ENCODE peak calls at places on chromosome 9, in five cellular contexts. One of them, this sample, is unnamed.

GRCh38 chr9:113934826-113935676 is 58.9 kb downstream of the ZNF618 start:
- DNase-seq in A549: no peak
- DNase-seq in psoas muscle: no peak
- DNase-seq in sigmoid colon: no peak
- DNase-seq in CD8-positive, alpha-beta T cell: no peak
- DNase-seq in this sample: no peak

GRCh38 chr9:14822666-14823065 is 87.6 kb downstream of the FREM1 start:
- DNase-seq in A549: no peak
- DNase-seq in psoas muscle: no peak
- DNase-seq in sigmoid colon: no peak
- DNase-seq in CD8-positive, alpha-beta T cell: no peak
- DNase-seq in this sample: no peak

GRCh38 chr9:98450486-98450885 is 195.0 kb upstream of the TBC1D2 start:
- DNase-seq in A549: no peak
- DNase-seq in psoas muscle: no peak
- DNase-seq in sigmoid colon: no peak
- DNase-seq in CD8-positive, alpha-beta T cell: no peak
- DNase-seq in this sample: no peak

GRCh38 chr9:34664281-34665108 is 2.0 kb upstream of the CCL27 start:
- DNase-seq in A549: peak; percentile 94
- DNase-seq in psoas muscle: peak; percentile 87
- DNase-seq in sigmoid colon: peak; percentile 90
- DNase-seq in CD8-positive, alpha-beta T cell: peak; percentile 81
- DNase-seq in this sample: no peak

GRCh38 chr9:91166796-91167366 is 194.8 kb downstream of the AUH start:
- DNase-seq in A549: no peak
- DNase-seq in psoas muscle: no peak
- DNase-seq in sigmoid colon: no peak
- DNase-seq in CD8-positive, alpha-beta T cell: no peak
- DNase-seq in this sample: peak; percentile 25

GRCh38 chr9:16303506-16303905 is 567.0 kb downstream of the BNC2 start:
- DNase-seq in A549: no peak
- DNase-seq in psoas muscle: no peak
- DNase-seq in sigmoid colon: no peak
- DNase-seq in CD8-positive, alpha-beta T cell: no peak
- DNase-seq in this sample: no peak

GRCh38 chr9:95085036-95085770 is 232.3 kb downstream of the FANCC start:
- DNase-seq in A549: no peak
- DNase-seq in psoas muscle: peak; percentile 62
- DNase-seq in sigmoid colon: peak; percentile 61
- DNase-seq in CD8-positive, alpha-beta T cell: no peak
- DNase-seq in this sample: no peak

GRCh38 chr9:124180557-124180956 is 77.2 kb upstream of the NEK6 start:
- DNase-seq in A549: no peak
- DNase-seq in psoas muscle: no peak
- DNase-seq in sigmoid colon: peak; percentile 73
- DNase-seq in CD8-positive, alpha-beta T cell: no peak
- DNase-seq in this sample: no peak

GRCh38 chr9:91086657-91087563 is 274.8 kb downstream of the AUH start:
- DNase-seq in A549: no peak
- DNase-seq in psoas muscle: no peak
- DNase-seq in sigmoid colon: no peak
- DNase-seq in CD8-positive, alpha-beta T cell: no peak
- DNase-seq in this sample: no peak

GRCh38 chr9:131266301-131267229 is 9.7 kb downstream of the FAM78A start:
- DNase-seq in A549: no peak
- DNase-seq in psoas muscle: peak; percentile 78
- DNase-seq in sigmoid colon: no peak
- DNase-seq in CD8-positive, alpha-beta T cell: peak; percentile 70
- DNase-seq in this sample: no peak

GRCh38 chr9:109469646-109470358 is 28.3 kb downstream of the PTPN3 start:
- DNase-seq in A549: peak; percentile 69
- DNase-seq in psoas muscle: peak; percentile 85
- DNase-seq in sigmoid colon: peak; percentile 81
- DNase-seq in CD8-positive, alpha-beta T cell: no peak
- DNase-seq in this sample: no peak

GRCh38 chr9:108961151-108961550 is 27.0 kb downstream of the ABITRAM start:
- DNase-seq in A549: no peak
- DNase-seq in psoas muscle: no peak
- DNase-seq in sigmoid colon: no peak
- DNase-seq in CD8-positive, alpha-beta T cell: no peak
- DNase-seq in this sample: no peak

GRCh38 chr9:69582544-69583297 is 89.5 kb downstream of the APBA1 start:
- DNase-seq in A549: no peak
- DNase-seq in psoas muscle: no peak
- DNase-seq in sigmoid colon: no peak
- DNase-seq in CD8-positive, alpha-beta T cell: no peak
- DNase-seq in this sample: no peak

GRCh38 chr9:114450833-114451706 is 54.2 kb downstream of the WHRN start:
- DNase-seq in A549: no peak
- DNase-seq in psoas muscle: no peak
- DNase-seq in sigmoid colon: no peak
- DNase-seq in CD8-positive, alpha-beta T cell: no peak
- DNase-seq in this sample: no peak

GRCh38 chr9:110440161-110440560 is 102.5 kb upstream of the TXNDC8 start:
- DNase-seq in A549: no peak
- DNase-seq in psoas muscle: no peak
- DNase-seq in sigmoid colon: no peak
- DNase-seq in CD8-positive, alpha-beta T cell: no peak
- DNase-seq in this sample: no peak

GRCh38 chr9:123375725-123376132 is 19.7 kb downstream of the CRB2 start:
- DNase-seq in A549: no peak
- DNase-seq in psoas muscle: no peak
- DNase-seq in sigmoid colon: peak; percentile 84
- DNase-seq in CD8-positive, alpha-beta T cell: no peak
- DNase-seq in this sample: no peak

GRCh38 chr9:23220957-23221356 is 605.1 kb downstream of the ELAVL2 start:
- DNase-seq in A549: no peak
- DNase-seq in psoas muscle: no peak
- DNase-seq in sigmoid colon: no peak
- DNase-seq in CD8-positive, alpha-beta T cell: no peak
- DNase-seq in this sample: no peak

GRCh38 chr9:89879711-89880110 is 274.9 kb downstream of the GADD45G start:
- DNase-seq in A549: no peak
- DNase-seq in psoas muscle: peak; percentile 88
- DNase-seq in sigmoid colon: peak; percentile 77
- DNase-seq in CD8-positive, alpha-beta T cell: no peak
- DNase-seq in this sample: no peak

GRCh38 chr9:85258823-85259370 is 482.9 kb downstream of the AGTPBP1 start:
- DNase-seq in A549: peak; percentile 60
- DNase-seq in psoas muscle: peak; percentile 60
- DNase-seq in sigmoid colon: no peak
- DNase-seq in CD8-positive, alpha-beta T cell: no peak
- DNase-seq in this sample: no peak

GRCh38 chr9:114300153-114300845 is 22.6 kb upstream of the ORM1 start:
- DNase-seq in A549: no peak
- DNase-seq in psoas muscle: no peak
- DNase-seq in sigmoid colon: peak; percentile 55
- DNase-seq in CD8-positive, alpha-beta T cell: no peak
- DNase-seq in this sample: no peak

GRCh38 chr9:99162759-99163364 is 57.9 kb downstream of the TGFBR1 start:
- DNase-seq in A549: peak; percentile 14
- DNase-seq in psoas muscle: no peak
- DNase-seq in sigmoid colon: no peak
- DNase-seq in CD8-positive, alpha-beta T cell: no peak
- DNase-seq in this sample: no peak

GRCh38 chr9:87498046-87498815 is 564 bp downstream of the DAPK1 start:
- DNase-seq in A549: peak; percentile 69
- DNase-seq in psoas muscle: peak; percentile 66
- DNase-seq in sigmoid colon: peak; percentile 78
- DNase-seq in CD8-positive, alpha-beta T cell: no peak
- DNase-seq in this sample: peak; percentile 81

GRCh38 chr9:123586140-123586735 is 230.2 kb downstream of the CRB2 start:
- DNase-seq in A549: no peak
- DNase-seq in psoas muscle: no peak
- DNase-seq in sigmoid colon: no peak
- DNase-seq in CD8-positive, alpha-beta T cell: no peak
- DNase-seq in this sample: no peak

GRCh38 chr9:95193067-95193466 is 124.4 kb downstream of the FANCC start:
- DNase-seq in A549: no peak
- DNase-seq in psoas muscle: no peak
- DNase-seq in sigmoid colon: no peak
- DNase-seq in CD8-positive, alpha-beta T cell: no peak
- DNase-seq in this sample: no peak

GRCh38 chr9:97788763-97789663 is 64.0 kb upstream of the FOXE1 start:
- DNase-seq in A549: no peak
- DNase-seq in psoas muscle: no peak
- DNase-seq in sigmoid colon: no peak
- DNase-seq in CD8-positive, alpha-beta T cell: no peak
- DNase-seq in this sample: no peak

GRCh38 chr9:92504881-92505280 is 22.6 kb upstream of the ASPN start:
- DNase-seq in A549: no peak
- DNase-seq in psoas muscle: no peak
- DNase-seq in sigmoid colon: no peak
- DNase-seq in CD8-positive, alpha-beta T cell: no peak
- DNase-seq in this sample: no peak

GRCh38 chr9:91483835-91484234 is 60.2 kb upstream of the NFIL3 start:
- DNase-seq in A549: no peak
- DNase-seq in psoas muscle: no peak
- DNase-seq in sigmoid colon: no peak
- DNase-seq in CD8-positive, alpha-beta T cell: no peak
- DNase-seq in this sample: no peak

GRCh38 chr9:73079326-73079725 is 72.3 kb upstream of the ANXA1 start:
- DNase-seq in A549: no peak
- DNase-seq in psoas muscle: no peak
- DNase-seq in sigmoid colon: no peak
- DNase-seq in CD8-positive, alpha-beta T cell: no peak
- DNase-seq in this sample: no peak

GRCh38 chr9:99000480-99001395 is 57.0 kb downstream of the COL15A1 start:
- DNase-seq in A549: peak; percentile 38
- DNase-seq in psoas muscle: peak; percentile 73
- DNase-seq in sigmoid colon: no peak
- DNase-seq in CD8-positive, alpha-beta T cell: peak; percentile 74
- DNase-seq in this sample: peak; percentile 43

GRCh38 chr9:135079018-135079417 is 8.4 kb upstream of the OLFM1 start:
- DNase-seq in A549: no peak
- DNase-seq in psoas muscle: no peak
- DNase-seq in sigmoid colon: peak; percentile 48
- DNase-seq in CD8-positive, alpha-beta T cell: no peak
- DNase-seq in this sample: no peak

GRCh38 chr9:69421908-69422801 is 97.1 kb downstream of the ENTREP1 start:
- DNase-seq in A549: peak; percentile 60
- DNase-seq in psoas muscle: peak; percentile 67
- DNase-seq in sigmoid colon: peak; percentile 77
- DNase-seq in CD8-positive, alpha-beta T cell: no peak
- DNase-seq in this sample: no peak

GRCh38 chr9:71647094-71647591 is 121.2 kb downstream of the CEMIP2 start:
- DNase-seq in A549: no peak
- DNase-seq in psoas muscle: peak; percentile 72
- DNase-seq in sigmoid colon: peak; percentile 81
- DNase-seq in CD8-positive, alpha-beta T cell: no peak
- DNase-seq in this sample: no peak

GRCh38 chr9:37371565-37372464 is 50.7 kb upstream of the GRHPR start:
- DNase-seq in A549: no peak
- DNase-seq in psoas muscle: no peak
- DNase-seq in sigmoid colon: no peak
- DNase-seq in CD8-positive, alpha-beta T cell: no peak
- DNase-seq in this sample: no peak

GRCh38 chr9:37369671-37370070 is 52.8 kb upstream of the GRHPR start:
- DNase-seq in A549: no peak
- DNase-seq in psoas muscle: no peak
- DNase-seq in sigmoid colon: no peak
- DNase-seq in CD8-positive, alpha-beta T cell: no peak
- DNase-seq in this sample: no peak

GRCh38 chr9:37372839-37373238 is 49.7 kb upstream of the GRHPR start:
- DNase-seq in A549: no peak
- DNase-seq in psoas muscle: no peak
- DNase-seq in sigmoid colon: no peak
- DNase-seq in CD8-positive, alpha-beta T cell: no peak
- DNase-seq in this sample: no peak

GRCh38 chr9:37370282-37370681 is 52.2 kb upstream of the GRHPR start:
- DNase-seq in A549: no peak
- DNase-seq in psoas muscle: no peak
- DNase-seq in sigmoid colon: no peak
- DNase-seq in CD8-positive, alpha-beta T cell: no peak
- DNase-seq in this sample: no peak

GRCh38 chr9:37370968-37371563 is 51.4 kb upstream of the GRHPR start:
- DNase-seq in A549: no peak
- DNase-seq in psoas muscle: no peak
- DNase-seq in sigmoid colon: no peak
- DNase-seq in CD8-positive, alpha-beta T cell: no peak
- DNase-seq in this sample: no peak
- TF ChIP-seq CTCF in A549: no peak
- TF ChIP-seq CTCF in psoas muscle: no peak
- TF ChIP-seq CTCF in sigmoid colon: no peak
- TF ChIP-seq CTCF in CD8-positive, alpha-beta T cell: no peak
- TF ChIP-seq CTCF in this sample: no peak

DNA sequence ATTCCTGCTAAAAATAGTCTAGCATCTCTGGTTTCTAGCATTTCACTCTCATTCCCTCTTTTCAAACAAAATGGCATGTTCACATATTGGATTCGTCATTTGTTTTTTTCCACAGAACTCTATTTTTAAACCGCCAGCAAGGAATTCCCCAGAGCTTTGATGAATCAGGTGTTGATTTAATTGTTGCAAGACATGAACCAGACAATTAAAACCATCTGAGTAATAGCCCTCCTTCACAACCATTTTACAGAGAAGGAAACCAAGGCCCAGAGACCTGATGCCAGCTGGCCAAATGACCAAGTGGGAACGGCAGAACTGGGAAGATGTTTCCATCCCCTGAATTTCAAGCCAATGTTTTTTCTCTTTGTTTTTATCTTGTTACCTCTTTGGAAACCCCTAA is 167.0 kb downstream of the CAAP1 start:
- DNase-seq in A549: no peak
- DNase-seq in psoas muscle: no peak
- DNase-seq in sigmoid colon: no peak
- DNase-seq in CD8-positive, alpha-beta T cell: no peak
- DNase-seq in this sample: no peak
- TF ChIP-seq CTCF in A549: no peak
- TF ChIP-seq CTCF in psoas muscle: no peak
- TF ChIP-seq CTCF in sigmoid colon: no peak
- TF ChIP-seq CTCF in CD8-positive, alpha-beta T cell: no peak
- TF ChIP-seq CTCF in this sample: no peak

GRCh38 chr9:74974558-74974957 is 21.8 kb upstream of the C9orf40 start:
- DNase-seq in A549: no peak
- DNase-seq in psoas muscle: no peak
- DNase-seq in sigmoid colon: no peak
- DNase-seq in CD8-positive, alpha-beta T cell: no peak
- DNase-seq in this sample: no peak
- TF ChIP-seq CTCF in A549: no peak
- TF ChIP-seq CTCF in psoas muscle: no peak
- TF ChIP-seq CTCF in sigmoid colon: no peak
- TF ChIP-seq CTCF in CD8-positive, alpha-beta T cell: no peak
- TF ChIP-seq CTCF in this sample: no peak

DNA sequence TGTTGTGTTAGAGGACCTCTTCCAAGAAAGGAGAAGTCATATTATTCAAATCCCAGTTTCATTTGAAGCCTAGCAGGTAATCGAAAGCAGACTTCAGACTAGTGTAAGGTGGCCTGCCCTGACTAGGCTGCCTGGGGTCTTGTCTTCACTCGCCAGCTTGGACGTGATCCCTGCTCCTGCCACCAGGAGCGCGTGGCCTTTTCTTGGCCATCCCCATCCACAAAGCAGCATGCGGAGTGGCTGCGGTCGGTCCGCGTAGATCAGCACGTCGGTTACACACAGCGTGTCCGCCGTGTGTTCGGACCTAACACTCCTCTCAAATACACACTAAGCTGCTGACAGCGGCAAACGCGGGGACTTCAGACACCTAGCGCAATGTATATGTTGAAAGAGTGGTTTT is 37.3 kb downstream of the CFAP77 start:
- DNase-seq in A549: no peak
- DNase-seq in psoas muscle: no peak
- DNase-seq in sigmoid colon: no peak
- DNase-seq in CD8-positive, alpha-beta T cell: no peak
- DNase-seq in this sample: no peak
- TF ChIP-seq CTCF in A549: no peak
- TF ChIP-seq CTCF in psoas muscle: no peak
- TF ChIP-seq CTCF in sigmoid colon: no peak
- TF ChIP-seq CTCF in CD8-positive, alpha-beta T cell: no peak
- TF ChIP-seq CTCF in this sample: peak; percentile 71

This sample was measured in type B pancreatic cell.